ENCODE peak calls at places on chromosomes 5 and 9, in four cellular contexts. X is neural progenitor cell, I is NCI-H1092 treated with DMSO at 0.1 percent for 48 hours, T is ascending aorta. O is an unnamed sample.

GRCh38 chr5:98568336-98568735 is 205.1 kb upstream of the RGMB start:
- DNase-seq in X (no peak), I (no peak), T (no peak), O (no peak)

GRCh38 chr5:124746252-124746915 is at the start of gene ZNF608:
- DNase-seq in X (peak), I (peak), T (no peak), O (no peak)

GRCh38 chr5:134873494-134873893 is 677 bp upstream of the TXNDC15 start:
- DNase-seq in X (peak), I (no peak), T (no peak), O (no peak)

GRCh38 chr9:121354141-121354540 is 15.9 kb downstream of the STOM start:
- DNase-seq in X (no peak), I (no peak), T (no peak), O (no peak)

GRCh38 chr5:38720691-38721361 is 125.0 kb upstream of the OSMR start:
- DNase-seq in X (no peak), I (no peak), T (no peak), O (no peak)

GRCh38 chr5:150674376-150674821 is 13.3 kb downstream of the MYOZ3 start:
- DNase-seq in X (no peak), I (no peak), T (no peak), O (no peak)

GRCh38 chr5:94544784-94545318 is 73.6 kb downstream of the KIAA0825 start:
- DNase-seq in X (no peak), I (no peak), T (no peak), O (no peak)

GRCh38 chr5:17302138-17302537 is 84.7 kb downstream of the BASP1 start:
- DNase-seq in X (no peak), I (no peak), T (no peak), O (no peak)

GRCh38 chr5:1594336-1595106 is 70.8 kb upstream of the LPCAT1 start:
- DNase-seq in X (peak), I (peak), T (no peak), O (peak)

GRCh38 chr9:107946364-107947137 is 457.0 kb upstream of the KLF4 start:
- DNase-seq in X (no peak), I (peak), T (no peak), O (no peak)

GRCh38 chr5:113166710-113167366 is 190.2 kb downstream of the DCP2 start:
- DNase-seq in X (peak), I (no peak), T (no peak), O (no peak)

GRCh38 chr5:34841816-34842215 is 2.9 kb downstream of the TTC23L start:
- DNase-seq in X (no peak), I (no peak), T (no peak), O (no peak)

GRCh38 chr5:84016090-84016489 is 295.4 kb upstream of the HAPLN1 start:
- DNase-seq in X (no peak), I (no peak), T (no peak), O (no peak)

GRCh38 chr5:91486638-91487037 is 103.5 kb upstream of the ARRDC3 start:
- DNase-seq in X (no peak), I (no peak), T (no peak), O (no peak)

GRCh38 chr5:128536861-128537305 is 1.2 kb downstream of the FBN2 start:
- DNase-seq in X (peak), I (no peak), T (no peak), O (no peak)

GRCh38 chr9:35687306-35687705 is 2.4 kb downstream of the TPM2 start:
- DNase-seq in X (no peak), I (no peak), T (no peak), O (no peak)

O was measured in GOT3.